ENCODE peak calls at places on chromosome 10, in ten cellular contexts. J is sigmoid colon, Q is suprapubic skin, F is GM12878, K is A549, Z is stomach, M is transverse colon, U is tibial nerve, N is ovary, A is SK-N-SH. E is an unnamed sample.

GRCh38 chr10:14244801-14245211 is 85.9 kb downstream of the FRMD4A start:
- DNase-seq in J (no peak), Q (no peak), F (no peak), K (no peak), Z (no peak), M (no peak), U (no peak), N (no peak), A (no peak), E (no peak)

GRCh38 chr10:97196213-97197029 is 10.7 kb upstream of the SLIT1 start:
- DNase-seq in J (peak), Q (no peak), F (no peak), K (peak), Z (peak), M (peak), U (peak), N (peak), A (peak), E (peak)

GRCh38 chr10:100615911-100616310 is 80.2 kb downstream of the HIF1AN start:
- DNase-seq in J (no peak), Q (no peak), F (no peak), K (no peak), Z (no peak), M (no peak), U (no peak), N (no peak), A (no peak), E (no peak)

GRCh38 chr10:484925-485661 is 204.4 kb downstream of the DIP2C start:
- DNase-seq in J (no peak), Q (peak), F (no peak), K (no peak), Z (peak), M (no peak), U (no peak), N (no peak), A (no peak), E (no peak)

GRCh38 chr10:67518756-67519155 is 177.2 kb downstream of the CTNNA3 start:
- DNase-seq in J (no peak), Q (no peak), F (no peak), K (no peak), Z (no peak), M (no peak), U (no peak), N (no peak), A (no peak), E (no peak)

GRCh38 chr10:102868976-102869289 is 337 bp upstream of the AS3MT start:
- DNase-seq in J (no peak), Q (no peak), F (no peak), K (no peak), Z (no peak), M (no peak), U (no peak), N (no peak), A (peak), E (no peak)

GRCh38 chr10:21807162-21807561 is 196.4 kb downstream of the DNAJC1 start:
- DNase-seq in J (no peak), Q (no peak), F (no peak), K (no peak), Z (no peak), M (no peak), U (no peak), N (no peak), A (no peak), E (no peak)

GRCh38 chr10:52776471-52776903 is 3.9 kb upstream of the MBL2 start:
- DNase-seq in J (no peak), Q (no peak), F (no peak), K (no peak), Z (no peak), M (no peak), U (no peak), N (no peak), A (no peak), E (no peak)

GRCh38 chr10:75408911-75409885 is 7.6 kb upstream of the ZNF503 start:
- DNase-seq in J (peak), Q (peak), F (no peak), K (peak), Z (peak), M (peak), U (peak), N (peak), A (peak), E (peak)

GRCh38 chr10:12954866-12955265 is 46.6 kb downstream of the CCDC3 start:
- DNase-seq in J (no peak), Q (no peak), F (no peak), K (no peak), Z (no peak), M (no peak), U (no peak), N (no peak), A (no peak), E (no peak)
- TF ChIP-seq EP300 in J (no peak), Q (no peak), F (no peak), K (no peak), Z (no peak), M (no peak), U (no peak), N (no peak), A (no peak), E (no peak)

GRCh38 chr10:70918851-70919530 is 30.6 kb upstream of the PCBD1 start:
- DNase-seq in J (no peak), Q (no peak), F (no peak), K (no peak), Z (no peak), M (peak), U (no peak), N (no peak), A (peak), E (no peak)
- TF ChIP-seq EP300 in J (no peak), Q (no peak), F (no peak), K (no peak), Z (no peak), M (no peak), U (no peak), N (no peak), A (no peak), E (no peak)

GRCh38 chr10:115092555-115093285 is 445 bp upstream of the ATRNL1 start:
- DNase-seq in J (no peak), Q (peak), F (no peak), K (no peak), Z (no peak), M (peak), U (no peak), N (peak), A (peak), E (no peak)
- TF ChIP-seq EP300 in J (no peak), Q (no peak), F (no peak), K (no peak), Z (no peak), M (no peak), U (no peak), N (no peak), A (no peak), E (no peak)

DNA sequence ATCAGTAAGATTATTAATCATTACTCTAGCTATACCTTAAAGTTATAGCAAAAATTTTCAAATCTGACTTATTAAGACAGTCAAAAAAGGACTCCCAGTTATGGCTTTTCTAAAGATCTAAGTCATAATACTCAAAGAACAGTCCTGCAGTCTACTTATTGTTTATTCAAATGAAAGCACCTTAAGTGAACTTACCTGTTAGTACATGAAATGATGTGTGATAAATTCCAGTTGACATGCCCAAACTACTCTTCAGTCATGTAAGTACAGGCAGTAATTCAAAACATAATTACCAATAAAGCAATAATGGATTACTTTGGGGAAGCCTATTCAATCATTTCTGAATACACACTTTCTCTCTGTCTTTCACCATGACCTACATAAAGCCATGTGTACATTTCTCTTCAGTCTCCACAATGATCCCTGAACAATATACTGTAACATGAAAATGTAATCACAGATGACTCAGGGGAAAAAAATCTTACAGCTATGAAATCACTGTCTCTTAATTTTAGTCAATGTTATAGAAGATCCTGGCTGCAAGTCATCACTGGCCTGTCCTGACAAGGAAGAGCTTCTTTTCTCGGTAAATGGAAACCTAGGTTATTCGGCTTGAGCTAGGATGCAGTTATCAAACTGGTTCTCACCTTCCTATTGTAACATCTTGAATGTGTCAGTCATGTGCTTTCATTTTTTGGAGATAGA is 420.7 kb upstream of the LRRTM3 start:
- DNase-seq in J (no peak), Q (no peak), F (no peak), K (no peak), Z (no peak), M (no peak), U (no peak), N (no peak), A (no peak), E (no peak)
- TF ChIP-seq EP300 in J (no peak), Q (no peak), F (no peak), K (no peak), Z (no peak), M (no peak), U (no peak), N (no peak), A (no peak), E (no peak)

GRCh38 chr10:61063911-61064310 is 119.9 kb upstream of the RHOBTB1 start:
- DNase-seq in J (no peak), Q (no peak), F (no peak), K (no peak), Z (no peak), M (no peak), U (no peak), N (no peak), A (no peak), E (no peak)
- TF ChIP-seq EP300 in J (no peak), Q (no peak), F (no peak), K (no peak), Z (no peak), M (no peak), U (no peak), N (no peak), A (no peak), E (no peak)

DNA sequence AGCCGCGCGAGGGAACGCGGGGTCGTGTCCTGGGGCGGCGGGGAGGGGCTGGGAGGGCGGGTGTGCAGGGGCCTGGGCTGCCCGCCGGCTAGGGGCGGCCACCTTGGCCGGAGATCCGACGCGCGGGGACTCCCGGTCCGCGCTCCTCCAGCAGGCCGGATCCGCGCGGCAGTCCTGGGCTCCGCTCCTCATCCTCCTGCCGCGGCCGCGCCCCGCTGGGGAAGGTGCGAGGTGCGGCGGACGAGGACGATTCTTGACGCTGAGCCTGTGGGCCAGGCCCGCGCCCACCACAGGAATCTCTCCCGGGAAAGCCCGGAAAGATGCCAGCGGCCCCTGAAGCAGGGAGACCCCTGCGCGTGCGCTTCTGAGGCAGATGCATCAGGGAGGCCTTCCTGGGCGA is 6.6 kb upstream of the OGDHL start:
- DNase-seq in J (no peak), Q (no peak), F (no peak), K (no peak), Z (no peak), M (no peak), U (no peak), N (no peak), A (peak), E (peak)
- TF ChIP-seq EP300 in J (no peak), Q (no peak), F (no peak), K (no peak), Z (no peak), M (no peak), U (no peak), N (no peak), A (no peak), E (no peak)

GRCh38 chr10:32982911-32983310 is 24.9 kb upstream of the ITGB1 start:
- DNase-seq in J (no peak), Q (no peak), F (no peak), K (no peak), Z (no peak), M (no peak), U (no peak), N (no peak), A (no peak), E (no peak)
- TF ChIP-seq EP300 in J (no peak), Q (no peak), F (no peak), K (no peak), Z (no peak), M (no peak), U (no peak), N (no peak), A (no peak), E (no peak)

GRCh38 chr10:15253951-15254807 is 85.7 kb upstream of the NMT2 start:
- DNase-seq in J (no peak), Q (no peak), F (peak), K (no peak), Z (no peak), M (no peak), U (no peak), N (no peak), A (no peak), E (no peak)

GRCh38 chr10:15255961-15256360 is 87.5 kb upstream of the NMT2 start:
- DNase-seq in J (no peak), Q (no peak), F (no peak), K (no peak), Z (no peak), M (no peak), U (no peak), N (no peak), A (no peak), E (no peak)

GRCh38 chr10:15251791-15252380 is 83.4 kb upstream of the NMT2 start:
- DNase-seq in J (no peak), Q (no peak), F (no peak), K (no peak), Z (no peak), M (no peak), U (no peak), N (no peak), A (no peak), E (no peak)

GRCh38 chr10:15254808-15255655 is 86.5 kb upstream of the NMT2 start:
- DNase-seq in J (no peak), Q (no peak), F (no peak), K (no peak), Z (peak), M (no peak), U (peak), N (no peak), A (no peak), E (no peak)

GRCh38 chr10:15252396-15252795 is 83.9 kb upstream of the NMT2 start:
- DNase-seq in J (no peak), Q (no peak), F (no peak), K (no peak), Z (no peak), M (no peak), U (no peak), N (no peak), A (no peak), E (no peak)
- TF ChIP-seq EP300 in J (no peak), Q (no peak), F (no peak), K (no peak), Z (no peak), M (no peak), U (no peak), N (no peak), A (no peak), E (no peak)

DNA sequence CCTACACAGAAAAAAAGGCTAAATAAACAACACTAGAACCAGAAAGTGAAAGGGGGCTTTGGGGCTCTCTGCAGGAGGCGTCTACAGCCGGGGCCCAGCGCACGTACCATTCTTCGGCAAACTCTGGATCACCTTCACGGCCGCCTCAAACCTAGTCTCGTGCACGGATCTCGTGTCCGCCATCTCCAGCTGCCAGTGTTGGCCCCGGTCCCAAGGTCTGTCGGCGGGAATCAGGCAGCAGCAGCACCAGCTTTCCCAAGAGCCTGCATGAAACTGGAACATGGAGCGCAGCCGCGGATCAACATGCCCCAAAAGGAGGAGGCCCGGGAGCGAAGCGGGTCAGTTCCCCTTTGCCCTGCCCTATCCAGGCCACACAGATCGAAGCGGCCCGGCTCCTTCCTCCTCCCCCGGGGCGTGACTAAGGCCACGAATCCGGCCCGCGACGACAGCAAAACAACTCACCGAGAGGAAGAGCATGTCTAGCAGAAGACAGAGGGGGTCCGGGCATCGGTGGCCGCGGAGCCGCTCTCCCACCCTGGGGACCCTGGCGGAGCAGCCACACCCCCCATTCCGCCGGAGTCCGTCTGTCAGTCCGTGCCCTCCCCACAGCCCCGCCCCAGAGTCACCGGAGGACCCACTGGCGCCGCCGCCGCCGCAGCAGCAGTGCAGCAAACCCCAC is at the start of gene ACBD5:
- DNase-seq in J (peak), Q (peak), F (peak), K (peak), Z (peak), M (peak), U (peak), N (peak), A (peak), E (peak)
- TF ChIP-seq EP300 in J (no peak), Q (no peak), F (no peak), K (no peak), Z (no peak), M (no peak), U (no peak), N (no peak), A (no peak), E (no peak)